ENCODE peak calls at places on chromosomes 4 and X, in five cellular contexts. E, Z, D, A and C are unnamed samples.

GRCh38 chr4:119206178-119206577 is 6.3 kb upstream of the USP53 start:
- DNase-seq in Z (no peak), E (no peak), A (no peak), D (peak), C (no peak)

GRCh38 chr4:41234424-41234823 is 20.1 kb upstream of the APBB2 start:
- DNase-seq in Z (no peak), A (no peak), D (no peak), E (no peak), C (no peak)

GRCh38 chr4:185167205-185167604 is 24.1 kb downstream of the SLC25A4 start:
- DNase-seq in E (no peak), D (peak), A (no peak), Z (no peak), C (no peak)

GRCh38 chr4:8840816-8841455 is 30.7 kb downstream of the HMX1 start:
- DNase-seq in A (no peak), E (no peak), Z (no peak), D (no peak), C (no peak)

GRCh38 chrX:82757614-82758013 is 750.5 kb upstream of the POU3F4 start:
- DNase-seq in Z (no peak), A (no peak), E (no peak), D (no peak), C (no peak)

GRCh38 chr4:71473541-71474240 is 134.9 kb downstream of the SLC4A4 start:
- DNase-seq in Z (no peak), D (no peak), A (no peak), E (no peak), C (no peak)

GRCh38 chrX:49761481-49761880 is 65.7 kb upstream of the PAGE1 start:
- DNase-seq in E (no peak), D (peak), Z (peak), A (no peak), C (no peak)

GRCh38 chr4:150089732-150090131 is 11.5 kb downstream of the DCLK2 start:
- DNase-seq in A (no peak), Z (no peak), E (no peak), D (no peak), C (no peak)

GRCh38 chr4:26829018-26829417 is 31.6 kb upstream of the STIM2 start:
- DNase-seq in E (no peak), Z (no peak), A (no peak), D (no peak), C (no peak)

GRCh38 chr4:114043116-114043515 is 63.7 kb upstream of the ARSJ start:
- DNase-seq in E (no peak), D (peak), A (no peak), Z (no peak), C (no peak)

GRCh38 chrX:135346975-135347374 is 37.7 kb downstream of the ETDC start:
- DNase-seq in E (no peak), D (peak), Z (no peak), A (no peak), C (no peak)

GRCh38 chr4:36006226-36006625 is 238.1 kb downstream of the ARAP2 start:
- DNase-seq in Z (no peak), D (no peak), A (no peak), E (no peak), C (no peak)

GRCh38 chr4:122346036-122346435 is 32.8 kb upstream of the ADAD1 start:
- DNase-seq in D (no peak), A (no peak), E (no peak), Z (no peak), C (no peak)

GRCh38 chr4:1900087-1900433 is 28.9 kb downstream of the NSD2 start:
- DNase-seq in Z (no peak), E (no peak), A (no peak), D (no peak), C (no peak)

GRCh38 chrX:101385795-101386541 is at the start of gene BTK:
- DNase-seq in Z (peak), E (peak), A (no peak), D (no peak), C (no peak)

GRCh38 chr4:52751349-52751911 is at the start of gene ERVMER34-1:
- DNase-seq in Z (peak), A (no peak), D (peak), E (peak), C (peak)

GRCh38 chrX:53440101-53440500 is 5.9 kb upstream of the HSD17B10 start:
- DNase-seq in E (no peak), D (no peak), Z (peak), A (no peak), C (no peak)

GRCh38 chr4:69875576-69875975 is 15.6 kb upstream of the SULT1E1 start:
- DNase-seq in Z (no peak), A (no peak), E (no peak), D (no peak), C (no peak)

GRCh38 chr4:56099378-56099786 is 150.6 kb downstream of the CEP135 start:
- DNase-seq in E (no peak), Z (no peak), A (no peak), D (peak), C (no peak)

GRCh38 chrX:47936224-47936939 is 67.4 kb downstream of the ZNF182 start:
- DNase-seq in Z (peak), D (peak), E (no peak), A (no peak), C (no peak)

GRCh38 chrX:13009256-13009655 is 34.3 kb downstream of the TMSB4X start:
- DNase-seq in D (no peak), A (no peak), Z (no peak), E (peak), C (no peak)

GRCh38 chr4:87204559-87204958 is 15.9 kb downstream of the KLHL8 start:
- DNase-seq in A (no peak), D (no peak), E (no peak), Z (no peak), C (no peak)

GRCh38 chr4:117678861-117679260 is 355.4 kb upstream of the NDST3 start:
- DNase-seq in D (no peak), Z (no peak), A (no peak), E (no peak), C (no peak)

GRCh38 chr4:70903282-70903603 is 1.1 kb downstream of the MOB1B start:
- DNase-seq in A (no peak), Z (no peak), D (peak), E (no peak), C (no peak)

GRCh38 chr4:155943610-155944329 is 9.9 kb downstream of the CTSO start:
- DNase-seq in D (no peak), E (no peak), A (no peak), Z (no peak), C (no peak)

GRCh38 chr4:152101546-152102183 is 340.9 kb upstream of the GATB start:
- DNase-seq in D (no peak), E (no peak), A (no peak), Z (no peak), C (no peak)

GRCh38 chr4:30258949-30259348 is 461.2 kb upstream of the PCDH7 start:
- DNase-seq in A (no peak), E (no peak), Z (no peak), D (no peak), C (no peak)

GRCh38 chrX:121093011-121093410 is 45.6 kb downstream of the GLUD2 start:
- DNase-seq in Z (no peak), A (no peak), E (no peak), D (no peak), C (no peak)

GRCh38 chr4:20251796-20252655 is at the start of gene SLIT2:
- DNase-seq in D (peak), Z (peak), E (peak), A (peak), C (peak)

GRCh38 chrX:13376857-13377441 is 57.1 kb upstream of the ATXN3L start:
- DNase-seq in A (no peak), D (peak), E (peak), Z (peak), C (no peak)

GRCh38 chrX:38335382-38335781 is 8.1 kb upstream of the RPGR start:
- DNase-seq in A (no peak), Z (no peak), E (no peak), D (no peak), C (no peak)
- TF ChIP-seq CTCF in A (no peak), Z (no peak), E (peak), D (peak), C (no peak)

DNA sequence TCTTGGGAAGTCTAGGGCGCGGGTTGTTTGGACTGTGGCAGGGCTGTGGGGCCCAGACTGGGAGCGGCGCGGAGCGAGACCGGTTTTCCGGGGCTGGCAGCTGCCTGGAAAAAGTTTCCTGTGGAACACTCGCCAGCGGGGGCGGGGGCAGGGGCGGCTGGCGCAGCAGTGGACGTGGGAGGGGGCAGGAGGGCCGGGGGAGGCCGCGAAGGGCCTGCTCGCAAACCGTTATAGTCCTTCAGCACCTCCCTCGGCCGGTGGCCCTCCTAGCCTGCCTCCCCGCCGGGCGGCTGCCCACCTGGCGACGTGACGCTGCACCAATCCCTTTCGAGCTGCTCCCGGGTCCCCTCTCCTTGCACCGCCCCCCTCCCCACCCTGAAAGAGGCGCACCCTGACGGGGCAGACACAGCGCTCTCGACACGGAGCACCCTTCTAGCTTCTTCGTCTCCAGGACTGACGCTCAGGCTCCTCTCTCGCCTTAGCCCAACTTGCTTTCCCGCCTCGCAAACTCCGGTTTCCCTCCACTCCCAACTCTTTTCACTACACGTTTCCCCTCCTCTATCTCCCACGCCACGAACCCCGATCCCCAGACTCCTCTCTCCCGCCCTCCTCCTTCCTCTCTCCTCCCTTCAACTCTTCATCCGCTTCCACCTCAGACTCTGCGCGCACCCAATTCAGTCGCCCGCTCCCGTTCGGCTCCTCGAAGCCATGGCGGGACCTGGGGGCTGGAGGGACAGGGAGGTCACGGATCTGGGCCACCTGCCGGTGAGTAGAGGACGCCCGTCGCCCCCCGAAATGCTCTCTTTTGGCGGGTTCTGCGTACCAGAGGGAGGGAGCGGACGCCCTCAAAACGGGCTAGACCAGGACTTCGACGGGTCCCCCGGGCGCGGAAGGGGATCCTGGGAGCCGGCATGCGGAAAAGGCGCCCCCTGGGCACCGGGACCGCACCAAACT is at the start of gene NRK:
- DNase-seq in A (no peak), Z (no peak), D (peak), E (no peak), C (no peak)
- TF ChIP-seq CTCF in A (no peak), Z (no peak), D (peak), E (no peak), C (no peak)

DNA sequence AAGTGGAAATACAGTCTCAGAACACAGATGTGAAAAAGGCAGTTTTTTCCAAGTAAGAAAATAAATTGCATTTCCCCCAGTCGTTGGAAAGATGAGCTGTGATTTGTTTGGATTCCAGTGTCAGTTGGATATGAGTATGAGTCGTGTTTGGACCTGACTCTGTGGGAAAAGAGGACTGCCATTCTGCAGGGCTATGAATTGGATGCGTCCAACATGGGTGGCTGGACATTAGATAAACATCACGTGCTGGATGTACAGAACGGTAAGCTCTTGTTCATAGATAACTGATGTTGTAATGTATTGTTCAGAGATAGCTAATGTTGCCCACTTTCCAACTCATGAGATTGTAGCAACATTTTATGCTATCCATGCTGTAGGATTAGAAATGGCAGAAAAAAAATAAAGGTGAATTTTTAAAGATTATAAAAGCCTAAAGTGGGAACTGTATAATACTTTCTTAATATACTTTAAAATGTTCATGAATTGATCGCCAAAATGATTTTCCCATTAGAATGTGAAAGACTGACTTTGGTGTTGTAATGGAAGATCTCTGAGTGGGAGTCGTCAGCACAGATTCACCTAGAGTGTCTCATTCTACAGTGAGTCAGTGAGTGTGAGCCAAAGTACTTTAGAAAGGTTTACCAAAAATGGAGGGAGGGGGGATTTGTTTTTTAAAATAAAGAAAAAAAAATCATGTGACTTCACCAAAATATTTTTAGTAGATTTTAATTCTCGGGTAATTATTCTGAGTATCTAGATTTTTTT is 178.7 kb downstream of the DCTD start:
- DNase-seq in A (no peak), Z (no peak), E (no peak), D (no peak), C (no peak)
- TF ChIP-seq CTCF in A (no peak), Z (no peak), E (no peak), D (no peak), C (no peak)

DNA sequence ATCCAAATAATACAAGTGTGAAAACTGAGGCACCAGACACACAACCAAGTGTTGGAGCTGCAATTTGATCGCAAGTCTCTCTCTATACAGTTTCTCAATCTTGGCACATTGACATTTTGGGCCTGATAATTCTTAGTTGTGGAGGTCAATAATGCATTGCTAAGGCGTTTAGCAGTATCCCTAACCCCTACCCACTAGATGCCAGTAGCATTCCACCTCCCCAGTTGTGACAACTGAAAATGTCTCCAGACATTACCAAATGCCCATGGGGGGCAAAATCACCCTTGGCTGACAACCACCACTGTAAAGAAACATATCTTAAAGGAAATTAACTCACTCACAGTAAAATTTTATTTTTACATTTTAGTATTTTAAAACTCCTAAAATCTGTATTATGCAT is 4.2 kb downstream of the NR3C2 start:
- DNase-seq in Z (no peak), D (no peak), E (no peak), A (no peak), C (no peak)
- TF ChIP-seq CTCF in Z (no peak), D (no peak), E (no peak), A (no peak), C (no peak)

GRCh38 chrX:2967998-2968909 is 38.1 kb upstream of the ARSH start:
- DNase-seq in Z (no peak), D (peak), E (peak), A (no peak), C (no peak)
- TF ChIP-seq CTCF in Z (no peak), D (no peak), E (no peak), A (no peak), C (no peak)

DNA sequence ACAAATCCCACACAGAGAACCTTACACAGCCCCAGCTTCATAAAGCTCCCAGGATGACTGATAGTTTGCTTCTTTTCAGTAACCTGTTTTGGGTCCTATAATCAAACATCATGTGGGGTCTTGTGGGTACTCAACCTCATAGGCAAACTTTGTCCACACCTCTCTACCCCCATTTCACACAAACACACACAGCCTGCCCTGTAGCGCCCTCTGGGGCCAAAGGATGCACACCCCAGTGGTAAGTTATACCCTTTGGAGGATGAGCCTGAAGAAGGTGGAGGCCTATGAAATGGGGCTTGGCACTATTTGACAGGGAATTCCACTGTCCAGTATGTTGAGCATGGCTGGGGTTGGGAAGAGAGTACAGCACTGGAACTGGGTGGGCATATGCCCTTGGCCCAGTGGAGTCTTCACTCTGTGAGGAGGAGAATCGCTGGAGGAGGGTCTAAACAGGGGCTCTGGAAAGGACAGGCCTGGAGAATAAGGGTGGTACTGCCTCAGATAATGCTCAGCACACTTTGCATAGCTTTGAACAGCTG is 30.5 kb upstream of the COL25A1 start:
- DNase-seq in E (no peak), D (peak), Z (no peak), A (no peak), C (no peak)
- TF ChIP-seq CTCF in E (no peak), D (peak), Z (peak), A (no peak), C (no peak)

DNA sequence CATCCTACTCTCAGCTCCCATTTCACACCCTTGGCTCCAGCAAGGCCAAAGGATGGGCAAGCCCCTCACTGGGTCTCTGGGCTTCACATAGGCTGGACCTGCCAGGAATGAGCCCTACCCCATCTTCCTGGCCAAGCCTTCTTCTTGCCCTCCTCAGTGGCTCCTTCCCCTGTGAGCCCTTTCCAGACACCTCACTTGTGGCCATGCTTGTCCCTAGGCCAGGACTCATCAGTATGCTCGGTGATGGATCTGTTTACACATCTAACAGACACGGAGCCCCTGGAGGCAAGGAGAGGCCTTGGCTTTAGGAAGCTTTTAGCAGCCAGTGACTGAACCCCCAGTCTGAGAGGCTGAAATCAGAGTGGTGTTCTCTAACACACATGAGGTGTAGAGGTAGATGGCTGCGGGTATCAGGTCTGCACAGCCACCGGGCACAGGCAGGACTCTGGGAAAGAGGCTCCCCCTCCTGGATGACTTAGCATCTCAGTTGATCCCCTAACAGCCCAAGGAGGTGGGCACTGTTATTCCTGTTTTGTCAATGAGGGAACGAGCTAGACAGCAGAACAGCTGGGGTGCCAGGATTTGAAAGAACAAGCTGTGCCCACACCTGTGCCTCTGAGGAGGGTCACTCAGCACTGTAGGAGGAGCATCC is 44.8 kb downstream of the PPP2R2C start:
- DNase-seq in Z (no peak), A (no peak), D (no peak), E (no peak), C (no peak)
- TF ChIP-seq CTCF in Z (no peak), A (no peak), D (no peak), E (no peak), C (no peak)

GRCh38 chr4:39464886-39465501 is 6.1 kb downstream of the LIAS start:
- DNase-seq in Z (peak), D (peak), E (no peak), A (no peak), C (no peak)
- TF ChIP-seq CTCF in Z (no peak), D (peak), E (no peak), A (no peak), C (no peak)

GRCh38 chr4:97548943-97549583 is 594.2 kb downstream of the STPG2 start:
- DNase-seq in E (no peak), A (no peak), Z (no peak), D (no peak), C (no peak)
- TF ChIP-seq CTCF in E (no peak), A (no peak), Z (no peak), D (no peak), C (no peak)